ENCODE peak calls at places on chromosome 9, in four cellular contexts. L, Z, A and M are unnamed samples. For H3K36me3, the result is how much of the 10 kb centered on the place peaks cover.

GRCh38 chr9:35401011-35401410 is 88.9 kb upstream of the RUSC2 start:
- DNase-seq in L (no peak), Z (no peak), A (no peak), M (no peak)

GRCh38 chr9:89379031-89379430 is 60.7 kb downstream of the SECISBP2 start:
- DNase-seq in L (no peak), Z (no peak), A (no peak), M (no peak)

GRCh38 chr9:4073371-4073770 is 226.5 kb downstream of the GLIS3 start:
- DNase-seq in L (no peak), Z (no peak), A (no peak), M (no peak)

GRCh38 chr9:93027750-93028149 is 30.8 kb upstream of the SUSD3 start:
- DNase-seq in L (no peak), Z (no peak), A (no peak), M (no peak)

GRCh38 chr9:36191290-36191645 is 547 bp downstream of the CLTA start:
- DNase-seq in L (no peak), Z (no peak), A (no peak), M (no peak)

GRCh38 chr9:93829271-93830223 is 125.6 kb downstream of the BARX1 start:
- DNase-seq in L (no peak), Z (no peak), A (no peak), M (no peak)

GRCh38 chr9:100602302-100602930 is 24.5 kb downstream of the CAVIN4 start:
- DNase-seq in L (no peak), Z (no peak), A (no peak), M (no peak)

GRCh38 chr9:122051401-122052346 is 41.4 kb downstream of the TTLL11 start:
- DNase-seq in L (no peak), Z (no peak), A (no peak), M (no peak)

GRCh38 chr9:94139672-94140417 is 55.6 kb downstream of the PTPDC1 start:
- DNase-seq in L (peak), Z (peak), A (peak), M (peak)

GRCh38 chr9:136081826-136082495 is 13.1 kb downstream of the NACC2 start:
- DNase-seq in L (no peak), Z (no peak), A (no peak), M (no peak)

GRCh38 chr9:24011206-24011605 is 185.2 kb upstream of the ELAVL2 start:
- DNase-seq in L (no peak), Z (no peak), A (no peak), M (no peak)

GRCh38 chr9:99870126-99870525 is 36.3 kb upstream of the STX17 start:
- DNase-seq in L (peak), Z (no peak), A (no peak), M (no peak)

GRCh38 chr9:122263699-122264349 is 816 bp downstream of the RBM18 start:
- DNase-seq in L (no peak), Z (no peak), A (no peak), M (no peak)

GRCh38 chr9:125436613-125437443 is 175.2 kb downstream of the GAPVD1 start:
- DNase-seq in L (no peak), Z (no peak), A (no peak), M (no peak)

GRCh38 chr9:34496149-34496712 is 26.6 kb downstream of the ENHO start:
- DNase-seq in L (no peak), Z (no peak), A (no peak), M (no peak)

GRCh38 chr9:89412951-89413350 is 85.0 kb downstream of the SEMA4D start:
- DNase-seq in L (no peak), Z (no peak), A (no peak), M (no peak)

GRCh38 chr9:83220737-83221136 is 157.8 kb upstream of the RASEF start:
- DNase-seq in L (no peak), Z (no peak), A (no peak), M (no peak)

GRCh38 chr9:72315510-72316287 is 49.3 kb downstream of the ZFAND5 start:
- DNase-seq in L (no peak), Z (no peak), A (no peak), M (no peak)

GRCh38 chr9:95907794-95908193 is 32.3 kb downstream of the ERCC6L2 start:
- DNase-seq in L (no peak), Z (no peak), A (no peak), M (no peak)

GRCh38 chr9:38226491-38226951 is 157.5 kb upstream of the SHB start:
- DNase-seq in L (peak), Z (no peak), A (no peak), M (no peak)

GRCh38 chr9:83920469-83920941 is 727 bp downstream of the KIF27 start:
- DNase-seq in L (no peak), Z (peak), A (peak), M (no peak)

GRCh38 chr9:92719028-92719647 is 45.5 kb downstream of the BICD2 start:
- DNase-seq in L (no peak), Z (no peak), A (no peak), M (peak)

GRCh38 chr9:108850293-108850897 is 5.4 kb downstream of the ACTL7B start:
- DNase-seq in L (no peak), Z (no peak), A (no peak), M (no peak)

GRCh38 chr9:84966876-84967830 is 297.6 kb downstream of the NTRK2 start:
- DNase-seq in L (no peak), Z (no peak), A (no peak), M (no peak)

GRCh38 chr9:29208670-29209069 is 1635.4 kb upstream of the C9orf72 start:
- DNase-seq in L (no peak), Z (no peak), A (no peak), M (no peak)

GRCh38 chr9:108083160-108083559 is 593.6 kb upstream of the KLF4 start:
- DNase-seq in L (no peak), Z (no peak), A (no peak), M (no peak)

GRCh38 chr9:21688108-21689102 is 114.0 kb upstream of the MTAP start:
- DNase-seq in L (peak), Z (no peak), A (no peak), M (no peak)

GRCh38 chr9:94554439-94555331 is at the start of gene PCAT7:
- DNase-seq in L (peak), Z (no peak), A (no peak), M (no peak)

GRCh38 chr9:70421272-70422180 is 7.1 kb upstream of the KLF9 start:
- DNase-seq in L (no peak), Z (peak), A (peak), M (no peak)

GRCh38 chr9:79665926-79666325 is 94.2 kb downstream of the TLE4 start:
- DNase-seq in L (no peak), Z (no peak), A (no peak), M (no peak)

GRCh38 chr9:122138560-122139268 is 20.9 kb downstream of the NDUFA8 start:
- DNase-seq in L (no peak), Z (no peak), A (no peak), M (no peak)

GRCh38 chr9:105676351-105676923 is 14.2 kb downstream of the TAL2 start:
- DNase-seq in L (no peak), Z (no peak), A (no peak), M (no peak)

GRCh38 chr9:21450733-21451394 is 10.6 kb downstream of the IFNA1 start:
- DNase-seq in L (no peak), Z (no peak), A (no peak), M (no peak)

GRCh38 chr9:107176701-107177100 is 106.4 kb upstream of the RAD23B start:
- DNase-seq in L (no peak), Z (peak), A (no peak), M (no peak)

GRCh38 chr9:112274600-112274999 is 58.8 kb downstream of the PTBP3 start:
- DNase-seq in L (no peak), Z (no peak), A (no peak), M (no peak)

GRCh38 chr9:107705521-107705920 is 216.0 kb upstream of the KLF4 start:
- DNase-seq in L (no peak), Z (no peak), A (no peak), M (no peak)

GRCh38 chr9:135341612-135342169 is 137.9 kb upstream of the PPP1R26 start:
- DNase-seq in L (no peak), Z (no peak), A (no peak), M (no peak)

GRCh38 chr9:37325778-37326177 is 96.7 kb upstream of the GRHPR start:
- DNase-seq in L (no peak), Z (no peak), A (no peak), M (no peak)

GRCh38 chr9:118809160-118809625 is 560.0 kb downstream of the BRINP1 start:
- DNase-seq in L (no peak), Z (no peak), A (no peak), M (no peak)

DNA sequence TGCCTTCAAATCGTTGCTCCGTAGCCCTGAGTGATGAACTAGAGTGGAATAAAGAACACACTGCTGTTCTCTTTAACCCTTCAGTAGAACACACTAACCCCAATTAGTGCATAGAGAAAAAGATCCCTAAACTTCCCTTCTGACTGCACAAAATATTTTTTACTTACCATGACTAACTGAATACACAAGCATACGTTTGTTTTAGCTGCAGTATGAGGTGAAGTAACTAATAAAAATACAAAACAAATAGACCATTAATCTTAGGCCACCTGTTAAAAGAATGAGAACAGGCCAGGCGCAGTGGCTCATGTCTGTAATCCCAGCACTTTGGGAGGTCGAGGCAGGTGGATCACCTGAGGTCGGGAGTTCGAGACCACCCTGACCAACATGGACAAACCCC is 15.2 kb downstream of the PSAT1 start:
- DNase-seq in L (no peak), Z (no peak), A (no peak), M (no peak)
- H3K36me3 ChIP-seq in L (under half), Z (under half), A (under half), M (under half)

DNA sequence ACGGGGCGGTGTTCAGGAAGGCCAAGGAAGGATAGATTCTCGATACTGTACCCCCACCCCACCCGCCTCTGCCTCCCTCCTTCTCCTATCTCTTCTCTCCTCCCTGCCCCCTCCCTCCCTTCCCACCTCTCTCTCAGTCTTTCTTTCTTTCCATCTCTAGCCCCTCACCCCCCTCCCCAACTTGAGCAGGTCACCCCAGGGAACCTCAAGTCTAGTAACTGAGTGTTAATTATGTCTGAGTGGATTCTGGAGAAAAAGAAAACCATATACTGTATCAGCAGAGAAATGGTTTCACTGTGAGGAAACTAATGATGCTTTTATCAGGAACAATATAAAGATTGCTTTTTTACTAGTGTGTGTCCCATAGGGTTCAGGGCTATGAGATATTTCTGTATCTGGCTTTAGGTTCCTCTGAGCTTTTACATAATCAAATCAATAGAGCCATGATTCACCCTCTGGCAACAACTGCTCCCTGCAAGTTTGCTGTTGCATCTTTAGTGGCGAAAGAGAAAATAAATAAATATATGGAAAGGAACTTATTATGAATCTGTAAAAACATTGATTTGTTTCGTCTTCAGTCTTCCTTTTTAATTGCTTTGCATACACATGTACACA is 639.7 kb downstream of the CCDC171 start:
- DNase-seq in L (no peak), Z (no peak), A (no peak), M (no peak)
- H3K4me3 ChIP-seq in L (no peak), Z (no peak), A (no peak), M (no peak)

GRCh38 chr9:128629136-128629535 is 27.5 kb downstream of the DYNC2I2 start:
- DNase-seq in L (no peak), Z (no peak), A (no peak), M (no peak)

GRCh38 chr9:128626181-128626580 is 30.5 kb downstream of the DYNC2I2 start:
- DNase-seq in L (no peak), Z (no peak), A (no peak), M (no peak)

GRCh38 chr9:128628471-128629048 is 28.1 kb downstream of the DYNC2I2 start:
- DNase-seq in L (peak), Z (peak), A (peak), M (peak)

GRCh38 chr9:128627127-128627715 is 29.4 kb downstream of the DYNC2I2 start:
- DNase-seq in L (no peak), Z (no peak), A (no peak), M (no peak)

DNA sequence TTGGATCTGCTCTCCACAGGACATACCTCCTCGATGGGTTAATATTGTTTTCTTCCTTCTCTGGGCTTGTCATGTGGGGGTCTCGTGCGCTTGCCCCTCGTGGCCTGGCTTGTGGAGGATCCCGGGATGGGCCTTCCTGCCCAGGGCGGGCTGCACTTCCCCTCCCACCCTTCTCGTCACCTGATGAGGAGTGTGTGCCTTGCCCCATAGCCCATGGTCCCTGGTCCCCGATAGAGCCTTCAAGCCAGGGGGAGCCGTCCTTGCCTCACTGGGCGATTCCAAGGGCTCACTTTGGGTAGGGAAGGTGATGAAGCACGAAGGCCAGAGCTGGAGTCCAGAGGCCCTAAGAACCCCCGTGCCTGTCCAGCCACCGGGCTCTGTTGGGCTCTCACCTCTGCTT is 28.7 kb downstream of the DYNC2I2 start:
- DNase-seq in L (no peak), Z (no peak), A (no peak), M (no peak)
- H3K36me3 ChIP-seq in L (half or more), Z (under half), A (under half), M (half or more)

GRCh38 chr9:16553869-16554540 is 316.5 kb downstream of the BNC2 start:
- DNase-seq in L (no peak), Z (no peak), A (no peak), M (no peak)

GRCh38 chr9:16551692-16552091 is 318.8 kb downstream of the BNC2 start:
- DNase-seq in L (no peak), Z (no peak), A (no peak), M (no peak)

GRCh38 chr9:16555802-16556201 is 314.7 kb downstream of the BNC2 start:
- DNase-seq in L (no peak), Z (no peak), A (no peak), M (no peak)

GRCh38 chr9:16552252-16552651 is 318.2 kb downstream of the BNC2 start:
- DNase-seq in L (no peak), Z (no peak), A (no peak), M (no peak)
- H3K4me3 ChIP-seq in L (no peak), Z (no peak), A (no peak), M (no peak)

GRCh38 chr9:133404440-133405002 is 13.3 kb downstream of the REXO4 start:
- DNase-seq in L (no peak), Z (no peak), A (no peak), M (no peak)
- H3K36me3 ChIP-seq in L (under half), Z (under half), A (under half), M (under half)

DNA sequence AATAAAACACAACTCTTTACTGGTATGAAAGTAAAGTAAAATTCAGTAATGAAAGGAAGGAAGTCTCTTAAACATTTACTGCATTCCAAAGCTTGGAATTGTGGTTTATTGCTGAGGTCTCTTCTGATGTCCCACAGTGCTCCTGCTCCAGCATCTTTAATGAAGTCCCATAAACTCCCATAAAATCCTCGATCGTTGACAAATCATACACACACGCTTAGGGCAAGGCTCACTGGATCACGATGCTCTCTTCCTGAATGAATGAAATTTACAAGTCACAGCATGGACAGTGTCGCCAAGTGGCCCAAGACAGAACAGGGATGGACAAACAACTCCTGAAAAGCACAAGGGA is 213.3 kb downstream of the CRB2 start:
- DNase-seq in L (no peak), Z (no peak), A (no peak), M (no peak)
- H3K4me3 ChIP-seq in L (no peak), Z (no peak), A (no peak), M (no peak)

DNA sequence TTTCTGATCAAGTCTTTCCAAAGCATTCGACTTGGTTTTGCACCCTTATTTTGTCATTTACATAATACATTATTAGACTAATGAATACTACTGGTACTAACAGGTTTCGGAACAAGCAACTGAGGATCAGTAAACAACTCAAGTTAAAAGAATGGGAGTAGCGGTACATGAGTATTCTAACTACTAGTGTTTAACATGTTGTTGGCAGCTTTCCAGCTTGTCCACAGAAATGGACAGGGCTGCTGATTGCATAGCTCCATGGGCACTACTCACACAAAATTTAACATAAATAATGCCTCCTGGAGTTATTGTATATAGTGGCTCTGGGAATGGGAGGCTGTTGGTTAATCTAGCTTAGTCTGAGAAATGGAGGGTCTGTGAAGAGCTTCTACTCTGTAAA is 6.7 kb downstream of the NCBP1 start:
- DNase-seq in L (no peak), Z (no peak), A (no peak), M (no peak)
- H3K36me3 ChIP-seq in L (half or more), Z (under half), A (under half), M (under half)

DNA sequence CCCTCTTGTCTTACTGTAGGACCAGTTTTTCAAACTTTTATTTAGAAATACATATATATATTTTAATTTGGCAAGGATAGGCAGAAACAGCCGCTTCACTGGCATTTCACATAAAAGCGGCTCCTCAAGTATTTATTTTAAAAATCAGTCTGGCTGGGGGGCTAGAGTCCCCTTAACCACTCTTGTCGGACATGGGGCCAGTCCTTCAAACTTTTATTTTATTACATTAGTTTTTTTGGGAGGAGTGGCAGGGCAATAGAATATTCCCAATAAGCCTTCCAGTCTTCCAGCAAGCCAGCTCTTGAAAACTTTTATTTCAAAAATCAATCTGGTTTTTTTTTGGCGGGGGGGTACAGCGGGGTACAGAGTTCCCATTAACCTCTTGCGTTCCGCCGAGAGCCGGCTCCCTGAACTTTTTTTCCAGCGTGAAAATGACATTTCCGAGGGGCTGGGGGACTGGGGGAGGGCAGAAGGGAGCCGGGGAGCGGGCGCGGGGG is 641 bp upstream of the ZNF618 start:
- DNase-seq in L (no peak), Z (no peak), A (no peak), M (no peak)
- H3K4me3 ChIP-seq in L (peak), Z (peak), A (peak), M (peak)

GRCh38 chr9:120862452-120862851 is 14.5 kb downstream of the PHF19 start:
- DNase-seq in L (no peak), Z (no peak), A (no peak), M (no peak)
- H3K36me3 ChIP-seq in L (half or more), Z (under half), A (under half), M (under half)